ENCODE peak calls at places on chromosomes 7 and 10, in nine cellular contexts. One of them, this sample, is unnamed.

GRCh38 chr7:93284908-93285307 is 52.7 kb downstream of the VPS50 start:
- DNase-seq in K562: no peak
- DNase-seq in mucosa of gallbladder: no peak
- DNase-seq in mammary epithelial cell: no peak
- DNase-seq in transverse colon: no peak
- DNase-seq in memory B cell: no peak
- DNase-seq in lower leg skin: no peak
- DNase-seq in Daoy: no peak
- DNase-seq in choroid plexus epithelial cell: peak
- DNase-seq in this sample: no peak

GRCh38 chr10:44281089-44281613 is 103.7 kb downstream of the CXCL12 start:
- DNase-seq in choroid plexus epithelial cell: no peak
- DNase-seq in mucosa of gallbladder: no peak
- DNase-seq in mammary epithelial cell: no peak
- DNase-seq in Daoy: no peak
- DNase-seq in K562: no peak
- DNase-seq in lower leg skin: no peak
- DNase-seq in memory B cell: no peak
- DNase-seq in transverse colon: no peak
- DNase-seq in this sample: no peak

GRCh38 chr10:19964625-19965024 is 148.4 kb downstream of the PLXDC2 start:
- DNase-seq in mammary epithelial cell: no peak
- DNase-seq in mucosa of gallbladder: no peak
- DNase-seq in lower leg skin: no peak
- DNase-seq in Daoy: no peak
- DNase-seq in transverse colon: no peak
- DNase-seq in K562: no peak
- DNase-seq in memory B cell: no peak
- DNase-seq in choroid plexus epithelial cell: no peak
- DNase-seq in this sample: no peak

GRCh38 chr10:36669615-36670325 is 455.6 kb upstream of the ANKRD30A start:
- DNase-seq in mucosa of gallbladder: no peak
- DNase-seq in K562: no peak
- DNase-seq in memory B cell: no peak
- DNase-seq in mammary epithelial cell: no peak
- DNase-seq in Daoy: no peak
- DNase-seq in lower leg skin: no peak
- DNase-seq in transverse colon: no peak
- DNase-seq in choroid plexus epithelial cell: no peak
- DNase-seq in this sample: no peak

GRCh38 chr10:102509387-102509786 is 5.6 kb downstream of the SUFU start:
- DNase-seq in transverse colon: no peak
- DNase-seq in choroid plexus epithelial cell: peak
- DNase-seq in Daoy: peak
- DNase-seq in K562: no peak
- DNase-seq in mucosa of gallbladder: no peak
- DNase-seq in mammary epithelial cell: peak
- DNase-seq in lower leg skin: no peak
- DNase-seq in memory B cell: no peak
- DNase-seq in this sample: no peak

GRCh38 chr10:818010-818409 is 113.5 kb downstream of the LARP4B start:
- DNase-seq in mucosa of gallbladder: no peak
- DNase-seq in K562: no peak
- DNase-seq in lower leg skin: no peak
- DNase-seq in Daoy: no peak
- DNase-seq in transverse colon: no peak
- DNase-seq in choroid plexus epithelial cell: peak
- DNase-seq in mammary epithelial cell: no peak
- DNase-seq in memory B cell: no peak
- DNase-seq in this sample: no peak

GRCh38 chr7:12323415-12323814 is 80.2 kb downstream of the VWDE start:
- DNase-seq in mammary epithelial cell: no peak
- DNase-seq in mucosa of gallbladder: no peak
- DNase-seq in memory B cell: no peak
- DNase-seq in K562: no peak
- DNase-seq in transverse colon: no peak
- DNase-seq in choroid plexus epithelial cell: no peak
- DNase-seq in Daoy: peak
- DNase-seq in lower leg skin: no peak
- DNase-seq in this sample: no peak

GRCh38 chr10:33031815-33032320 is 73.8 kb upstream of the ITGB1 start:
- DNase-seq in choroid plexus epithelial cell: no peak
- DNase-seq in mammary epithelial cell: no peak
- DNase-seq in K562: no peak
- DNase-seq in Daoy: no peak
- DNase-seq in transverse colon: no peak
- DNase-seq in mucosa of gallbladder: no peak
- DNase-seq in lower leg skin: no peak
- DNase-seq in memory B cell: no peak
- DNase-seq in this sample: no peak

GRCh38 chr10:132542086-132542775 is 4.6 kb downstream of the INPP5A start:
- DNase-seq in memory B cell: no peak
- DNase-seq in K562: no peak
- DNase-seq in choroid plexus epithelial cell: no peak
- DNase-seq in mammary epithelial cell: no peak
- DNase-seq in transverse colon: no peak
- DNase-seq in lower leg skin: no peak
- DNase-seq in mucosa of gallbladder: no peak
- DNase-seq in Daoy: no peak
- DNase-seq in this sample: no peak

GRCh38 chr7:34596887-34597286 is 61.1 kb upstream of the NPSR1 start:
- DNase-seq in mucosa of gallbladder: no peak
- DNase-seq in K562: no peak
- DNase-seq in Daoy: no peak
- DNase-seq in choroid plexus epithelial cell: peak
- DNase-seq in transverse colon: no peak
- DNase-seq in memory B cell: no peak
- DNase-seq in lower leg skin: no peak
- DNase-seq in mammary epithelial cell: peak
- DNase-seq in this sample: no peak

GRCh38 chr10:10831085-10831484 is 186.6 kb upstream of the CELF2 start:
- DNase-seq in mammary epithelial cell: peak
- DNase-seq in choroid plexus epithelial cell: peak
- DNase-seq in K562: no peak
- DNase-seq in lower leg skin: peak
- DNase-seq in Daoy: peak
- DNase-seq in mucosa of gallbladder: no peak
- DNase-seq in memory B cell: no peak
- DNase-seq in transverse colon: peak
- DNase-seq in this sample: no peak

GRCh38 chr10:44261710-44262455 is 123.0 kb downstream of the CXCL12 start:
- DNase-seq in lower leg skin: no peak
- DNase-seq in transverse colon: no peak
- DNase-seq in mucosa of gallbladder: peak
- DNase-seq in memory B cell: no peak
- DNase-seq in K562: no peak
- DNase-seq in choroid plexus epithelial cell: no peak
- DNase-seq in Daoy: peak
- DNase-seq in mammary epithelial cell: no peak
- DNase-seq in this sample: no peak

GRCh38 chr10:122282909-122283308 is 11.8 kb downstream of the BTBD16 start:
- DNase-seq in transverse colon: no peak
- DNase-seq in mammary epithelial cell: no peak
- DNase-seq in mucosa of gallbladder: no peak
- DNase-seq in Daoy: no peak
- DNase-seq in lower leg skin: no peak
- DNase-seq in memory B cell: no peak
- DNase-seq in choroid plexus epithelial cell: no peak
- DNase-seq in K562: no peak
- DNase-seq in this sample: no peak

GRCh38 chr7:5495581-5496375 is 72.1 kb upstream of the TNRC18 start:
- DNase-seq in choroid plexus epithelial cell: no peak
- DNase-seq in lower leg skin: peak
- DNase-seq in mammary epithelial cell: peak
- DNase-seq in mucosa of gallbladder: no peak
- DNase-seq in K562: no peak
- DNase-seq in Daoy: no peak
- DNase-seq in transverse colon: peak
- DNase-seq in memory B cell: no peak
- DNase-seq in this sample: peak

This sample was measured in breast epithelium.